ENCODE peak calls at places on chromosomes 12 and 14, in six cellular contexts. U, I, H, D, N and V are unnamed samples.

GRCh38 chr14:41830679-41831078 is 224.0 kb downstream of the LRFN5 start:
- DNase-seq in D (no peak), U (no peak), H (no peak), N (no peak), I (no peak), V (no peak)

GRCh38 chr12:59708059-59708458 is 112.2 kb downstream of the SLC16A7 start:
- DNase-seq in I (no peak), N (no peak), D (no peak), H (no peak), U (no peak), V (no peak)

GRCh38 chr14:52701223-52701622 is 5.8 kb upstream of the PSMC6 start:
- DNase-seq in D (no peak), I (no peak), H (no peak), N (no peak), U (no peak), V (no peak)

GRCh38 chr14:37545174-37545573 is 49.9 kb downstream of the FOXA1 start:
- DNase-seq in U (no peak), H (no peak), I (no peak), D (no peak), N (no peak), V (no peak)

GRCh38 chr12:2268478-2269286 is 215.9 kb downstream of the CACNA1C start:
- DNase-seq in H (no peak), U (no peak), D (no peak), I (no peak), N (no peak), V (no peak)

GRCh38 chr14:99589651-99590530 is 14.1 kb downstream of the CCDC85C start:
- DNase-seq in N (no peak), I (no peak), U (no peak), D (peak; percentile 50), H (no peak), V (no peak)

GRCh38 chr12:125032466-125033152 is 32.6 kb upstream of the AACS start:
- DNase-seq in I (no peak), N (no peak), U (no peak), H (no peak), D (no peak), V (no peak)

GRCh38 chr12:30796891-30797371 is 42.2 kb upstream of the CAPRIN2 start:
- DNase-seq in N (peak; percentile 34), H (no peak), I (no peak), D (no peak), U (no peak), V (no peak)

GRCh38 chr14:32898876-32899275 is 39.8 kb upstream of the NPAS3 start:
- DNase-seq in U (no peak), I (no peak), H (no peak), N (no peak), D (no peak), V (no peak)

GRCh38 chr12:107990325-107990724 is 138.8 kb upstream of the WSCD2 start:
- DNase-seq in N (peak; percentile 24), I (no peak), H (peak; percentile 29), U (peak; percentile 8), D (no peak), V (peak; percentile 1)

GRCh38 chr12:68530965-68531364 is 79.7 kb upstream of the RAP1B start:
- DNase-seq in H (no peak), I (no peak), N (no peak), U (no peak), D (no peak), V (no peak)

GRCh38 chr14:75513911-75514672 is 8.2 kb upstream of the BATF start:
- DNase-seq in U (no peak), D (no peak), I (no peak), N (no peak), H (no peak), V (no peak)

GRCh38 chr12:123996581-123996980 is 23.6 kb downstream of the ZNF664 start:
- DNase-seq in N (no peak), U (no peak), D (no peak), H (no peak), I (no peak), V (no peak)

GRCh38 chr12:94174576-94174975 is 26.2 kb downstream of the PLXNC1 start:
- DNase-seq in I (no peak), U (peak; percentile 28), N (no peak), D (no peak), H (no peak), V (no peak)

GRCh38 chr14:70905316-70905715 is 1.9 kb upstream of the PCNX1 start:
- DNase-seq in H (no peak), N (no peak), I (peak; percentile 78), D (peak; percentile 79), U (no peak), V (no peak)

GRCh38 chr14:100130471-100130870 is 29.0 kb downstream of the DEGS2 start:
- DNase-seq in H (no peak), N (no peak), I (no peak), U (no peak), D (no peak), V (no peak)

GRCh38 chr12:76944892-76945291 is 66.1 kb upstream of the CSRP2 start:
- DNase-seq in N (no peak), I (no peak), D (no peak), U (no peak), H (no peak), V (no peak)

GRCh38 chr12:106223485-106224391 is 24.1 kb downstream of the CKAP4 start:
- DNase-seq in N (peak; percentile 75), D (peak; percentile 79), I (peak; percentile 79), U (peak; percentile 66), H (peak; percentile 74), V (peak; percentile 50)

GRCh38 chr12:79874665-79875064 is 60.2 kb downstream of the PPP1R12A start:
- DNase-seq in I (no peak), H (no peak), U (no peak), N (no peak), D (no peak), V (no peak)

GRCh38 chr14:68510201-68510600 is 282.7 kb downstream of the ZFP36L1 start:
- DNase-seq in I (peak; percentile 58), D (peak; percentile 76), H (no peak), N (no peak), U (no peak), V (no peak)

GRCh38 chr12:946212-946611 is 3.3 kb downstream of the RAD52 start:
- DNase-seq in D (no peak), U (no peak), I (no peak), N (no peak), H (no peak), V (no peak)

GRCh38 chr14:29222671-29223268 is 456.2 kb downstream of the FOXG1 start:
- DNase-seq in I (no peak), D (no peak), N (peak; percentile 2), H (no peak), U (no peak), V (no peak)

GRCh38 chr12:107661830-107662229 is 23.8 kb upstream of the PWP1 start:
- DNase-seq in N (no peak), I (no peak), H (no peak), U (no peak), D (no peak), V (no peak)

GRCh38 chr12:57810450-57810849 is 8.1 kb downstream of the AVIL start:
- DNase-seq in U (no peak), I (no peak), H (no peak), N (peak; percentile 84), D (no peak), V (no peak)

GRCh38 chr12:10213168-10214130 is 772 bp downstream of the GABARAPL1 start:
- DNase-seq in H (peak; percentile 84), N (peak; percentile 49), I (peak; percentile 92), D (peak; percentile 77), U (peak; percentile 63), V (peak; percentile 66)

GRCh38 chr14:104353221-104353920 is 215.0 kb downstream of the KIF26A start:
- DNase-seq in I (no peak), H (peak; percentile 3), U (no peak), N (no peak), D (no peak), V (no peak)

GRCh38 chr12:51886021-51886710 is 1.7 kb upstream of the ANKRD33 start:
- DNase-seq in I (peak; percentile 94), H (peak; percentile 32), N (peak; percentile 44), U (no peak), D (peak; percentile 68), V (no peak)

GRCh38 chr12:19404232-19404880 is 34.9 kb upstream of the AEBP2 start:
- DNase-seq in U (no peak), N (no peak), I (no peak), H (peak; percentile 14), D (no peak), V (no peak)

GRCh38 chr14:103315368-103315911 is 18.6 kb upstream of the EIF5 start:
- DNase-seq in N (no peak), I (peak; percentile 72), U (no peak), H (no peak), D (no peak), V (no peak)

GRCh38 chr12:51536159-51536558 is 54.9 kb upstream of the SCN8A start:
- DNase-seq in N (no peak), H (no peak), D (no peak), I (no peak), U (no peak), V (no peak)

GRCh38 chr12:109685574-109686447 is 27.8 kb upstream of the FAM222A start:
- DNase-seq in H (no peak), I (no peak), U (no peak), N (no peak), D (no peak), V (no peak)

GRCh38 chr14:63712123-63712522 is 15.7 kb downstream of the SGPP1 start:
- DNase-seq in H (no peak), U (no peak), I (no peak), D (no peak), N (no peak), V (no peak)

GRCh38 chr12:59459966-59460365 is 135.9 kb upstream of the SLC16A7 start:
- DNase-seq in D (no peak), H (no peak), N (no peak), U (no peak), I (no peak), V (no peak)

GRCh38 chr14:104393898-104394605 is 185.5 kb upstream of the C14orf180 start:
- DNase-seq in H (peak; percentile 78), N (no peak), U (peak; percentile 40), I (peak; percentile 64), D (peak; percentile 89), V (peak; percentile 49)

GRCh38 chr14:33529773-33530172 is 421.1 kb downstream of the EGLN3 start:
- DNase-seq in U (no peak), H (no peak), D (no peak), I (no peak), N (no peak), V (no peak)

GRCh38 chr14:68794130-68794855 is 1.4 kb upstream of the ZFP36L1 start:
- DNase-seq in U (peak; percentile 79), N (peak; percentile 70), H (peak; percentile 80), I (peak; percentile 95), D (peak; percentile 94), V (peak; percentile 70)